ENCODE peak calls at places on chromosomes 1 and 21, in seven cellular contexts. One of them, this sample, is unnamed.

GRCh38 chr1:48603222-48603621 is 131.2 kb upstream of the SPATA6 start:
- DNase-seq in Kasumi-1: no peak
- DNase-seq in Right ventricle myocardium inferior: no peak
- DNase-seq in left cardiac atrium: no peak
- DNase-seq in T-helper 2 cell: no peak
- DNase-seq in HepG2: no peak
- DNase-seq in renal cortical epithelial cell: no peak
- DNase-seq in this sample: no peak

GRCh38 chr1:94039514-94039870 is 81.5 kb downstream of the ABCA4 start:
- DNase-seq in left cardiac atrium: peak; percentile 72
- DNase-seq in HepG2: peak; percentile 75
- DNase-seq in T-helper 2 cell: peak; percentile 17
- DNase-seq in renal cortical epithelial cell: peak; percentile 60
- DNase-seq in Kasumi-1: peak; percentile 49
- DNase-seq in Right ventricle myocardium inferior: peak; percentile 85
- DNase-seq in this sample: no peak

GRCh38 chr1:109659997-109660755 is 4.3 kb downstream of the GSTM4 start:
- DNase-seq in Kasumi-1: no peak
- DNase-seq in left cardiac atrium: no peak
- DNase-seq in Right ventricle myocardium inferior: no peak
- DNase-seq in renal cortical epithelial cell: peak; percentile 86
- DNase-seq in HepG2: peak; percentile 30
- DNase-seq in T-helper 2 cell: no peak
- DNase-seq in this sample: no peak

GRCh38 chr1:171484760-171485374 is 463 bp upstream of the PRRC2C start:
- DNase-seq in left cardiac atrium: no peak
- DNase-seq in Right ventricle myocardium inferior: no peak
- DNase-seq in HepG2: no peak
- DNase-seq in T-helper 2 cell: no peak
- DNase-seq in renal cortical epithelial cell: no peak
- DNase-seq in Kasumi-1: peak; percentile 86
- DNase-seq in this sample: no peak

GRCh38 chr1:182671779-182672486 is 12.5 kb downstream of the RGS8 start:
- DNase-seq in renal cortical epithelial cell: no peak
- DNase-seq in Kasumi-1: no peak
- DNase-seq in left cardiac atrium: no peak
- DNase-seq in T-helper 2 cell: no peak
- DNase-seq in Right ventricle myocardium inferior: peak; percentile 56
- DNase-seq in HepG2: no peak
- DNase-seq in this sample: no peak

GRCh38 chr21:29238967-29239289 is 59.8 kb upstream of the BACH1 start:
- DNase-seq in Kasumi-1: no peak
- DNase-seq in T-helper 2 cell: no peak
- DNase-seq in Right ventricle myocardium inferior: no peak
- DNase-seq in renal cortical epithelial cell: no peak
- DNase-seq in HepG2: no peak
- DNase-seq in left cardiac atrium: no peak
- DNase-seq in this sample: no peak

GRCh38 chr1:107264561-107264960 is 123.7 kb downstream of the NTNG1 start:
- DNase-seq in HepG2: no peak
- DNase-seq in Right ventricle myocardium inferior: no peak
- DNase-seq in Kasumi-1: no peak
- DNase-seq in T-helper 2 cell: no peak
- DNase-seq in left cardiac atrium: no peak
- DNase-seq in renal cortical epithelial cell: no peak
- DNase-seq in this sample: no peak

GRCh38 chr1:24110642-24111263 is 1.2 kb downstream of the MYOM3 start:
- DNase-seq in Right ventricle myocardium inferior: peak; percentile 86
- DNase-seq in renal cortical epithelial cell: no peak
- DNase-seq in HepG2: no peak
- DNase-seq in left cardiac atrium: peak; percentile 75
- DNase-seq in Kasumi-1: no peak
- DNase-seq in T-helper 2 cell: no peak
- DNase-seq in this sample: no peak

GRCh38 chr1:220123889-220124288 is 30.0 kb downstream of the IARS2 start:
- DNase-seq in Right ventricle myocardium inferior: no peak
- DNase-seq in Kasumi-1: peak; percentile 44
- DNase-seq in T-helper 2 cell: no peak
- DNase-seq in HepG2: peak; percentile 20
- DNase-seq in renal cortical epithelial cell: no peak
- DNase-seq in left cardiac atrium: no peak
- DNase-seq in this sample: no peak

GRCh38 chr1:159055181-159055621 is 21.4 kb downstream of the AIM2 start:
- DNase-seq in Kasumi-1: peak; percentile 68
- DNase-seq in T-helper 2 cell: no peak
- DNase-seq in Right ventricle myocardium inferior: no peak
- DNase-seq in HepG2: no peak
- DNase-seq in renal cortical epithelial cell: no peak
- DNase-seq in left cardiac atrium: no peak
- DNase-seq in this sample: no peak

GRCh38 chr1:41900611-41901444 is 17.9 kb downstream of the HIVEP3 start:
- DNase-seq in Right ventricle myocardium inferior: no peak
- DNase-seq in renal cortical epithelial cell: peak; percentile 85
- DNase-seq in T-helper 2 cell: no peak
- DNase-seq in Kasumi-1: no peak
- DNase-seq in HepG2: no peak
- DNase-seq in left cardiac atrium: no peak
- DNase-seq in this sample: no peak

GRCh38 chr21:45997495-45998275 is 16.1 kb downstream of the COL6A1 start:
- DNase-seq in left cardiac atrium: peak; percentile 22
- DNase-seq in T-helper 2 cell: no peak
- DNase-seq in renal cortical epithelial cell: no peak
- DNase-seq in Kasumi-1: no peak
- DNase-seq in Right ventricle myocardium inferior: peak; percentile 31
- DNase-seq in HepG2: no peak
- DNase-seq in this sample: no peak

GRCh38 chr1:29470087-29470787 is 233.9 kb downstream of the PTPRU start:
- DNase-seq in renal cortical epithelial cell: no peak
- DNase-seq in Right ventricle myocardium inferior: no peak
- DNase-seq in left cardiac atrium: no peak
- DNase-seq in HepG2: no peak
- DNase-seq in T-helper 2 cell: no peak
- DNase-seq in Kasumi-1: no peak
- DNase-seq in this sample: no peak

GRCh38 chr1:118253310-118253903 is 68.4 kb upstream of the SPAG17 start:
- DNase-seq in Kasumi-1: no peak
- DNase-seq in renal cortical epithelial cell: no peak
- DNase-seq in HepG2: no peak
- DNase-seq in left cardiac atrium: no peak
- DNase-seq in Right ventricle myocardium inferior: no peak
- DNase-seq in T-helper 2 cell: no peak
- DNase-seq in this sample: no peak

GRCh38 chr1:66294692-66295384 is 239.1 kb upstream of the SGIP1 start:
- DNase-seq in renal cortical epithelial cell: peak; percentile 83
- DNase-seq in T-helper 2 cell: no peak
- DNase-seq in Right ventricle myocardium inferior: no peak
- DNase-seq in Kasumi-1: no peak
- DNase-seq in HepG2: no peak
- DNase-seq in left cardiac atrium: no peak
- DNase-seq in this sample: no peak

This sample was measured in activated B cell treated with CpG ODN at 0.5 μM for 24 hours.